ENCODE peak calls at places on chromosomes 4 and X, in seven cellular contexts. One of them, this sample, is unnamed.

GRCh38 chrX:44908198-44908597 is 35.2 kb downstream of the KDM6A start:
- DNase-seq in hepatocyte: no peak
- DNase-seq in fibroblast of the conjunctiva: no peak
- DNase-seq in mucosa of gallbladder: no peak
- DNase-seq in T-helper 2 cell: no peak
- DNase-seq in activated B cell treated with CpG ODN at 0.5 μM for 24 hours: no peak
- DNase-seq in AG09309: peak
- DNase-seq in this sample: no peak

GRCh38 chrX:124530803-124531202 is 184.4 kb downstream of the SH2D1A start:
- DNase-seq in hepatocyte: no peak
- DNase-seq in fibroblast of the conjunctiva: no peak
- DNase-seq in mucosa of gallbladder: no peak
- DNase-seq in T-helper 2 cell: no peak
- DNase-seq in activated B cell treated with CpG ODN at 0.5 μM for 24 hours: no peak
- DNase-seq in AG09309: no peak
- DNase-seq in this sample: no peak

GRCh38 chrX:119989905-119990408 is 46.4 kb upstream of the NKAP start:
- DNase-seq in hepatocyte: no peak
- DNase-seq in fibroblast of the conjunctiva: no peak
- DNase-seq in mucosa of gallbladder: no peak
- DNase-seq in T-helper 2 cell: no peak
- DNase-seq in activated B cell treated with CpG ODN at 0.5 μM for 24 hours: no peak
- DNase-seq in AG09309: no peak
- DNase-seq in this sample: no peak

GRCh38 chr4:109574931-109575804 is 15.1 kb downstream of the MCUB start:
- DNase-seq in hepatocyte: no peak
- DNase-seq in fibroblast of the conjunctiva: no peak
- DNase-seq in mucosa of gallbladder: no peak
- DNase-seq in T-helper 2 cell: no peak
- DNase-seq in activated B cell treated with CpG ODN at 0.5 μM for 24 hours: no peak
- DNase-seq in AG09309: no peak
- DNase-seq in this sample: no peak

GRCh38 chr4:142402925-142403324 is 443.2 kb downstream of the INPP4B start:
- DNase-seq in hepatocyte: no peak
- DNase-seq in fibroblast of the conjunctiva: no peak
- DNase-seq in mucosa of gallbladder: no peak
- DNase-seq in T-helper 2 cell: no peak
- DNase-seq in activated B cell treated with CpG ODN at 0.5 μM for 24 hours: no peak
- DNase-seq in AG09309: no peak
- DNase-seq in this sample: no peak

GRCh38 chrX:9899640-9900075 is 67.5 kb upstream of the CLDN34 start:
- DNase-seq in hepatocyte: no peak
- DNase-seq in fibroblast of the conjunctiva: no peak
- DNase-seq in mucosa of gallbladder: no peak
- DNase-seq in T-helper 2 cell: no peak
- DNase-seq in activated B cell treated with CpG ODN at 0.5 μM for 24 hours: no peak
- DNase-seq in AG09309: peak
- DNase-seq in this sample: peak

GRCh38 chr4:4386736-4387392 is at the start of gene NSG1:
- DNase-seq in hepatocyte: peak
- DNase-seq in fibroblast of the conjunctiva: no peak
- DNase-seq in mucosa of gallbladder: no peak
- DNase-seq in T-helper 2 cell: no peak
- DNase-seq in activated B cell treated with CpG ODN at 0.5 μM for 24 hours: no peak
- DNase-seq in AG09309: no peak
- DNase-seq in this sample: peak

GRCh38 chr4:20298986-20299385 is 47.3 kb downstream of the SLIT2 start:
- DNase-seq in hepatocyte: no peak
- DNase-seq in fibroblast of the conjunctiva: no peak
- DNase-seq in mucosa of gallbladder: no peak
- DNase-seq in T-helper 2 cell: no peak
- DNase-seq in activated B cell treated with CpG ODN at 0.5 μM for 24 hours: no peak
- DNase-seq in AG09309: no peak
- DNase-seq in this sample: no peak

GRCh38 chr4:188110741-188111458 is 1.5 kb upstream of the TRIML2 start:
- DNase-seq in hepatocyte: no peak
- DNase-seq in fibroblast of the conjunctiva: no peak
- DNase-seq in mucosa of gallbladder: no peak
- DNase-seq in T-helper 2 cell: no peak
- DNase-seq in activated B cell treated with CpG ODN at 0.5 μM for 24 hours: no peak
- DNase-seq in AG09309: no peak
- DNase-seq in this sample: no peak

GRCh38 chr4:149830823-149831222 is 15.2 kb upstream of the IQCM start:
- DNase-seq in hepatocyte: no peak
- DNase-seq in fibroblast of the conjunctiva: no peak
- DNase-seq in mucosa of gallbladder: no peak
- DNase-seq in T-helper 2 cell: no peak
- DNase-seq in activated B cell treated with CpG ODN at 0.5 μM for 24 hours: no peak
- DNase-seq in AG09309: no peak
- DNase-seq in this sample: no peak

GRCh38 chr4:183072181-183072580 is 26.9 kb upstream of the WWC2 start:
- DNase-seq in hepatocyte: no peak
- DNase-seq in fibroblast of the conjunctiva: no peak
- DNase-seq in mucosa of gallbladder: no peak
- DNase-seq in T-helper 2 cell: no peak
- DNase-seq in activated B cell treated with CpG ODN at 0.5 μM for 24 hours: no peak
- DNase-seq in AG09309: no peak
- DNase-seq in this sample: no peak

GRCh38 chr4:74096265-74096980 is 2.6 kb downstream of the CXCL2 start:
- DNase-seq in hepatocyte: peak
- DNase-seq in fibroblast of the conjunctiva: no peak
- DNase-seq in mucosa of gallbladder: no peak
- DNase-seq in T-helper 2 cell: no peak
- DNase-seq in activated B cell treated with CpG ODN at 0.5 μM for 24 hours: no peak
- DNase-seq in AG09309: no peak
- DNase-seq in this sample: no peak

GRCh38 chr4:10353110-10353509 is 104.1 kb downstream of the ZNF518B start:
- DNase-seq in hepatocyte: no peak
- DNase-seq in fibroblast of the conjunctiva: no peak
- DNase-seq in mucosa of gallbladder: no peak
- DNase-seq in T-helper 2 cell: no peak
- DNase-seq in activated B cell treated with CpG ODN at 0.5 μM for 24 hours: no peak
- DNase-seq in AG09309: no peak
- DNase-seq in this sample: no peak

GRCh38 chr4:42750091-42750490 is 93.2 kb upstream of the ATP8A1 start:
- DNase-seq in hepatocyte: peak
- DNase-seq in fibroblast of the conjunctiva: no peak
- DNase-seq in mucosa of gallbladder: no peak
- DNase-seq in T-helper 2 cell: no peak
- DNase-seq in activated B cell treated with CpG ODN at 0.5 μM for 24 hours: no peak
- DNase-seq in AG09309: no peak
- DNase-seq in this sample: no peak

GRCh38 chrX:46812445-46812844 is 24.4 kb upstream of the RP2 start:
- DNase-seq in hepatocyte: no peak
- DNase-seq in fibroblast of the conjunctiva: no peak
- DNase-seq in mucosa of gallbladder: no peak
- DNase-seq in T-helper 2 cell: no peak
- DNase-seq in activated B cell treated with CpG ODN at 0.5 μM for 24 hours: no peak
- DNase-seq in AG09309: no peak
- DNase-seq in this sample: no peak

GRCh38 chr4:186149872-186150271 is 41.5 kb upstream of the CYP4V2 start:
- DNase-seq in hepatocyte: peak
- DNase-seq in fibroblast of the conjunctiva: no peak
- DNase-seq in mucosa of gallbladder: peak
- DNase-seq in T-helper 2 cell: no peak
- DNase-seq in activated B cell treated with CpG ODN at 0.5 μM for 24 hours: no peak
- DNase-seq in AG09309: no peak
- DNase-seq in this sample: peak

GRCh38 chr4:8746523-8747466 is 124.8 kb downstream of the HMX1 start:
- DNase-seq in hepatocyte: no peak
- DNase-seq in fibroblast of the conjunctiva: no peak
- DNase-seq in mucosa of gallbladder: no peak
- DNase-seq in T-helper 2 cell: no peak
- DNase-seq in activated B cell treated with CpG ODN at 0.5 μM for 24 hours: peak
- DNase-seq in AG09309: no peak
- DNase-seq in this sample: no peak

GRCh38 chr4:180828455-180829018 is 1414.7 kb upstream of the TENM3 start:
- DNase-seq in hepatocyte: peak
- DNase-seq in fibroblast of the conjunctiva: peak
- DNase-seq in mucosa of gallbladder: peak
- DNase-seq in T-helper 2 cell: no peak
- DNase-seq in activated B cell treated with CpG ODN at 0.5 μM for 24 hours: no peak
- DNase-seq in AG09309: peak
- DNase-seq in this sample: peak

GRCh38 chr4:15332377-15332776 is 95.5 kb upstream of the C1QTNF7 start:
- DNase-seq in hepatocyte: no peak
- DNase-seq in fibroblast of the conjunctiva: no peak
- DNase-seq in mucosa of gallbladder: no peak
- DNase-seq in T-helper 2 cell: no peak
- DNase-seq in activated B cell treated with CpG ODN at 0.5 μM for 24 hours: no peak
- DNase-seq in AG09309: no peak
- DNase-seq in this sample: no peak

GRCh38 chrX:100721328-100721727 is 10.6 kb downstream of the SYTL4 start:
- DNase-seq in hepatocyte: no peak
- DNase-seq in fibroblast of the conjunctiva: no peak
- DNase-seq in mucosa of gallbladder: no peak
- DNase-seq in T-helper 2 cell: no peak
- DNase-seq in activated B cell treated with CpG ODN at 0.5 μM for 24 hours: no peak
- DNase-seq in AG09309: no peak
- DNase-seq in this sample: no peak

GRCh38 chrX:103356897-103357296 is 591 bp downstream of the TCEAL9 start:
- DNase-seq in hepatocyte: peak
- DNase-seq in fibroblast of the conjunctiva: no peak
- DNase-seq in mucosa of gallbladder: no peak
- DNase-seq in T-helper 2 cell: no peak
- DNase-seq in activated B cell treated with CpG ODN at 0.5 μM for 24 hours: no peak
- DNase-seq in AG09309: no peak
- DNase-seq in this sample: no peak

GRCh38 chrX:153562546-153562945 is 36.4 kb downstream of the CCNQ start:
- DNase-seq in hepatocyte: no peak
- DNase-seq in fibroblast of the conjunctiva: no peak
- DNase-seq in mucosa of gallbladder: no peak
- DNase-seq in T-helper 2 cell: no peak
- DNase-seq in activated B cell treated with CpG ODN at 0.5 μM for 24 hours: no peak
- DNase-seq in AG09309: no peak
- DNase-seq in this sample: no peak

GRCh38 chr4:122650148-122650547 is 29.3 kb upstream of the IL21 start:
- DNase-seq in hepatocyte: no peak
- DNase-seq in fibroblast of the conjunctiva: no peak
- DNase-seq in mucosa of gallbladder: no peak
- DNase-seq in T-helper 2 cell: no peak
- DNase-seq in activated B cell treated with CpG ODN at 0.5 μM for 24 hours: no peak
- DNase-seq in AG09309: no peak
- DNase-seq in this sample: no peak

GRCh38 chrX:30735839-30736238 is 82.6 kb downstream of the GK start:
- DNase-seq in hepatocyte: peak
- DNase-seq in fibroblast of the conjunctiva: peak
- DNase-seq in mucosa of gallbladder: peak
- DNase-seq in T-helper 2 cell: peak
- DNase-seq in activated B cell treated with CpG ODN at 0.5 μM for 24 hours: peak
- DNase-seq in AG09309: peak
- DNase-seq in this sample: peak

GRCh38 chr4:39346856-39347519 is 19.2 kb downstream of the RFC1 start:
- DNase-seq in hepatocyte: no peak
- DNase-seq in fibroblast of the conjunctiva: no peak
- DNase-seq in mucosa of gallbladder: no peak
- DNase-seq in T-helper 2 cell: no peak
- DNase-seq in activated B cell treated with CpG ODN at 0.5 μM for 24 hours: no peak
- DNase-seq in AG09309: no peak
- DNase-seq in this sample: no peak

GRCh38 chr4:110130578-110131358 is 67.6 kb downstream of the ELOVL6 start:
- DNase-seq in hepatocyte: no peak
- DNase-seq in fibroblast of the conjunctiva: no peak
- DNase-seq in mucosa of gallbladder: no peak
- DNase-seq in T-helper 2 cell: no peak
- DNase-seq in activated B cell treated with CpG ODN at 0.5 μM for 24 hours: no peak
- DNase-seq in AG09309: no peak
- DNase-seq in this sample: no peak

GRCh38 chrX:68183612-68184214 is 249.6 kb downstream of the OPHN1 start:
- DNase-seq in hepatocyte: peak
- DNase-seq in fibroblast of the conjunctiva: no peak
- DNase-seq in mucosa of gallbladder: no peak
- DNase-seq in T-helper 2 cell: no peak
- DNase-seq in activated B cell treated with CpG ODN at 0.5 μM for 24 hours: no peak
- DNase-seq in AG09309: no peak
- DNase-seq in this sample: peak

GRCh38 chrX:25005034-25005381 is 10.8 kb downstream of the ARX start:
- DNase-seq in hepatocyte: no peak
- DNase-seq in fibroblast of the conjunctiva: no peak
- DNase-seq in mucosa of gallbladder: no peak
- DNase-seq in T-helper 2 cell: no peak
- DNase-seq in activated B cell treated with CpG ODN at 0.5 μM for 24 hours: no peak
- DNase-seq in AG09309: no peak
- DNase-seq in this sample: no peak

GRCh38 chrX:155246748-155247147 is 17.5 kb downstream of the RAB39B start:
- DNase-seq in hepatocyte: no peak
- DNase-seq in fibroblast of the conjunctiva: no peak
- DNase-seq in mucosa of gallbladder: no peak
- DNase-seq in T-helper 2 cell: no peak
- DNase-seq in activated B cell treated with CpG ODN at 0.5 μM for 24 hours: no peak
- DNase-seq in AG09309: no peak
- DNase-seq in this sample: no peak

GRCh38 chr4:78149737-78150136 is 92.6 kb downstream of the FRAS1 start:
- DNase-seq in hepatocyte: no peak
- DNase-seq in fibroblast of the conjunctiva: no peak
- DNase-seq in mucosa of gallbladder: no peak
- DNase-seq in T-helper 2 cell: no peak
- DNase-seq in activated B cell treated with CpG ODN at 0.5 μM for 24 hours: no peak
- DNase-seq in AG09309: no peak
- DNase-seq in this sample: no peak

GRCh38 chr4:142883433-142883832 is 37.3 kb upstream of the INPP4B start:
- DNase-seq in hepatocyte: peak
- DNase-seq in fibroblast of the conjunctiva: no peak
- DNase-seq in mucosa of gallbladder: no peak
- DNase-seq in T-helper 2 cell: no peak
- DNase-seq in activated B cell treated with CpG ODN at 0.5 μM for 24 hours: no peak
- DNase-seq in AG09309: no peak
- DNase-seq in this sample: peak

GRCh38 chr4:12545845-12546244 is 938.3 kb downstream of the RAB28 start:
- DNase-seq in hepatocyte: no peak
- DNase-seq in fibroblast of the conjunctiva: no peak
- DNase-seq in mucosa of gallbladder: no peak
- DNase-seq in T-helper 2 cell: no peak
- DNase-seq in activated B cell treated with CpG ODN at 0.5 μM for 24 hours: no peak
- DNase-seq in AG09309: no peak
- DNase-seq in this sample: no peak

GRCh38 chrX:11462136-11462535 is 168.9 kb downstream of the AMELX start:
- DNase-seq in hepatocyte: peak
- DNase-seq in fibroblast of the conjunctiva: no peak
- DNase-seq in mucosa of gallbladder: no peak
- DNase-seq in T-helper 2 cell: no peak
- DNase-seq in activated B cell treated with CpG ODN at 0.5 μM for 24 hours: no peak
- DNase-seq in AG09309: no peak
- DNase-seq in this sample: no peak

GRCh38 chr4:71113294-71113693 is 119.8 kb downstream of the DCK start:
- DNase-seq in hepatocyte: peak
- DNase-seq in fibroblast of the conjunctiva: no peak
- DNase-seq in mucosa of gallbladder: no peak
- DNase-seq in T-helper 2 cell: no peak
- DNase-seq in activated B cell treated with CpG ODN at 0.5 μM for 24 hours: no peak
- DNase-seq in AG09309: no peak
- DNase-seq in this sample: no peak

GRCh38 chr4:153295131-153295755 is 49.2 kb upstream of the MND1 start:
- DNase-seq in hepatocyte: no peak
- DNase-seq in fibroblast of the conjunctiva: no peak
- DNase-seq in mucosa of gallbladder: no peak
- DNase-seq in T-helper 2 cell: no peak
- DNase-seq in activated B cell treated with CpG ODN at 0.5 μM for 24 hours: no peak
- DNase-seq in AG09309: no peak
- DNase-seq in this sample: no peak

This sample was measured in astrocyte of the spinal cord.